ENCODE peak calls at places on chromosomes 3 and 15, in six cellular contexts. Y, D, Z, R, Q and X are unnamed samples.

GRCh38 chr3:59573911-59574310 is 524.1 kb upstream of the CFAP20DC start:
- DNase-seq in Y (no peak), D (peak), Z (no peak), R (no peak), Q (no peak), X (peak)

GRCh38 chr15:80996247-80996646 is 4.5 kb upstream of the TLNRD1 start:
- DNase-seq in Y (no peak), D (no peak), Z (no peak), R (peak), Q (no peak), X (no peak)

GRCh38 chr15:31513178-31513577 is 186.5 kb downstream of the KLF13 start:
- DNase-seq in Y (no peak), D (no peak), Z (no peak), R (no peak), Q (no peak), X (no peak)

GRCh38 chr3:39372831-39373230 is 10.3 kb upstream of the SLC25A38 start:
- DNase-seq in Y (no peak), D (no peak), Z (no peak), R (no peak), Q (no peak), X (no peak)

GRCh38 chr3:190048831-190049541 is 71.7 kb downstream of the P3H2 start:
- DNase-seq in Y (no peak), D (no peak), Z (no peak), R (no peak), Q (no peak), X (peak)

GRCh38 chr15:84816694-84817460 is at the start of gene ALPK3:
- DNase-seq in Y (peak), D (peak), Z (no peak), R (no peak), Q (peak), X (no peak)

GRCh38 chr15:34644061-34644460 is 60.6 kb upstream of the GOLGA8B start:
- DNase-seq in Y (no peak), D (no peak), Z (no peak), R (no peak), Q (no peak), X (peak)

GRCh38 chr3:165642761-165643432 is 194.3 kb downstream of the BCHE start:
- DNase-seq in Y (no peak), D (peak), Z (no peak), R (no peak), Q (no peak), X (peak)

GRCh38 chr15:49620174-49620573 is 444 bp downstream of the FAM227B start:
- DNase-seq in Y (no peak), D (no peak), Z (no peak), R (no peak), Q (no peak), X (no peak)
- TF ChIP-seq CTCF in Y (peak), D (no peak), Z (no peak), R (no peak), Q (no peak), X (no peak)

DNA sequence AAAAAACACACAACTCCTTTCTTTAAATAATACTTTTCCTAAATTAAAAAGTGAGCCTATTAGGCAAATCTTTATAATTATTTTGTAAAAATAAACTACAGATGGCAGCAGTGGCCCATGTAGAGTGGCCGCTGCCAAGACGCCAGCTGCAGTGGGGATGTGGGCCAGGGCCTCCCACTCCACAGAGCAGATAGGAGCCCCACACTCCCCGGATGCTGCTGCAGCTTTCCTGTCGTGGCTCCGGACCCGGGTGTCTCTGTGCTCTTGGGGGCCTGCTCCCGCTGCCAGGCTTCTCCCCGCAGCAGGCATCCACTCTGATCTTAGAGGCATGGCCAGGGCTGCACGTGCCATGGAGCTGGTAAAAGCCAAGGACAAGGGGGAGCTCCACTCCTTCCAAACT is 67.5 kb downstream of the PROS1 start:
- DNase-seq in Y (no peak), D (peak), Z (no peak), R (no peak), Q (no peak), X (no peak)
- TF ChIP-seq CTCF in Y (peak), D (no peak), Z (no peak), R (no peak), Q (no peak), X (no peak)

GRCh38 chr3:43742935-43743334 is 52.2 kb downstream of the ABHD5 start:
- DNase-seq in Y (no peak), D (no peak), Z (no peak), R (no peak), Q (no peak), X (no peak)
- TF ChIP-seq CTCF in Y (no peak), D (peak), Z (no peak), R (no peak), Q (no peak), X (peak)

GRCh38 chr15:77821959-77822256 is 189.2 kb upstream of the LINGO1 start:
- DNase-seq in Y (no peak), D (no peak), Z (no peak), R (no peak), Q (no peak), X (no peak)

GRCh38 chr15:77818484-77819270 is 186.0 kb upstream of the LINGO1 start:
- DNase-seq in Y (no peak), D (no peak), Z (no peak), R (no peak), Q (no peak), X (no peak)

GRCh38 chr15:77821188-77821958 is 188.7 kb upstream of the LINGO1 start:
- DNase-seq in Y (peak), D (peak), Z (peak), R (peak), Q (no peak), X (peak)

GRCh38 chr15:77819271-77819806 is 186.6 kb upstream of the LINGO1 start:
- DNase-seq in Y (no peak), D (no peak), Z (no peak), R (no peak), Q (no peak), X (no peak)

GRCh38 chr15:77819841-77820728 is 187.4 kb upstream of the LINGO1 start:
- DNase-seq in Y (no peak), D (no peak), Z (no peak), R (no peak), Q (no peak), X (no peak)
- TF ChIP-seq CTCF in Y (peak), D (peak), Z (no peak), R (no peak), Q (no peak), X (peak)

DNA sequence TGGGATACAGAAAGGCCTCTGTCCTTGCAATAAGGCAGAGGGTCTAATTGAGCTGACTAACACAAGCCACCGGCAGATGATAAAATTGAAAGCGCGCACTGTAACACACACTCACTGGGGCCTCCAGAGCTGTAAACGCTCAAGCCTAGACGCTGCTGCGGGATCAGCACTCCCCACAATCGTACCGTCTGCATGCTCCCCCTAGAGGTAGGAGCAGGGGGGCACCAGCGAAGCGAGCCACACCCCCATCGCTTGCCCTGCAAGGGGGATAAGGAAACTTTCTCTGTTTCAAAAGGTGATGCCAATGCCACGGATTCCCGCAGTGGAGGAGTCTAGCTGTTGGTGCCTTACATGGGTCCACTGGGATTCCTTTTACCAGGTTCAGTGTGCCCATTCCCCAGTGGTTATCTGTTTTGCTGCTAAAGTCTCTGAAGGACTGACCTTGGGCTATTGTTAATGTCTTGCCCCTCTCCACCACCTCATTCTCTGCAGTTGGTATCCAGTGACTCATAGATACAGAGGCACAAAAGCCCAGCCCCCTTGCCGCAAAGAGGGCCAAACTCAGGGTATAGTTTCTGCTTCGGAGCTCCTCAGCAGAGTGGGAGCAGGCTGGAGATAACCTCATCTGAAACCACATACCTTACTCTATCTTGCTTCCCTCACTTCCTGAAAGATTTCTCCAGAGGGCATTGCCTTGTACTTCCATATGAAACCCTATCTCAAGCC is 139.3 kb upstream of the KBTBD8 start:
- DNase-seq in Y (no peak), D (no peak), Z (no peak), R (no peak), Q (no peak), X (no peak)
- TF ChIP-seq CTCF in Y (no peak), D (no peak), Z (no peak), R (no peak), Q (no peak), X (no peak)